ENCODE peak calls at places on chromosomes 11 and 22, in eight cellular contexts. Q is osteocyte; X is choroid plexus epithelial cell; K is CD4-positive, alpha-beta T cell; O is tibial artery; W is upper lobe of right lung; L is foreskin keratinocyte; J is GM12878. S is an unnamed sample.

GRCh38 chr11:17477084-17477333 is 364 bp upstream of the ABCC8 start:
- DNase-seq in W (no peak), X (no peak), J (no peak), O (no peak), K (no peak), Q (no peak), L (no peak), S (no peak)

GRCh38 chr11:17831228-17831627 is 96.6 kb downstream of the KCNC1 start:
- DNase-seq in J (no peak), O (no peak), L (no peak), Q (no peak), X (no peak), W (no peak), K (no peak), S (no peak)

GRCh38 chr22:35306350-35306967 is 6.8 kb downstream of the TOM1 start:
- DNase-seq in L (no peak), O (no peak), X (peak), K (no peak), W (peak), Q (peak), J (no peak), S (no peak)

GRCh38 chr22:23184100-23184763 is 3.9 kb downstream of the BCR start:
- DNase-seq in J (no peak), W (no peak), X (no peak), L (no peak), K (no peak), Q (no peak), O (no peak), S (no peak)

GRCh38 chr11:89416961-89417360 is 74.2 kb downstream of the NOX4 start:
- DNase-seq in W (no peak), Q (no peak), X (no peak), L (no peak), O (no peak), K (no peak), J (no peak), S (no peak)

GRCh38 chr22:45208993-45209838 is 31.5 kb downstream of the KIAA0930 start:
- DNase-seq in J (no peak), X (peak), K (peak), O (peak), W (no peak), Q (peak), L (peak), S (peak)

GRCh38 chr11:60942207-60942606 is 9.8 kb downstream of the SLC15A3 start:
- DNase-seq in K (no peak), Q (no peak), X (no peak), L (no peak), O (no peak), W (no peak), J (no peak), S (no peak)

GRCh38 chr11:93225642-93226041 is 27.9 kb upstream of the SLC36A4 start:
- DNase-seq in L (no peak), Q (no peak), J (no peak), W (no peak), K (no peak), O (no peak), X (peak), S (no peak)

GRCh38 chr11:116657842-116658825 is 114.7 kb downstream of the BUD13 start:
- DNase-seq in W (no peak), Q (no peak), L (no peak), K (no peak), J (no peak), O (no peak), X (no peak), S (no peak)

GRCh38 chr22:30665786-30666185 is 1.9 kb downstream of the DUSP18 start:
- DNase-seq in L (no peak), W (no peak), K (no peak), X (no peak), O (no peak), J (no peak), Q (no peak), S (no peak)

GRCh38 chr11:28815110-28815509 is 706.9 kb downstream of the METTL15 start:
- DNase-seq in O (no peak), K (no peak), L (peak), J (no peak), Q (no peak), X (no peak), W (no peak), S (no peak)

GRCh38 chr11:64073542-64073941 is 37.8 kb downstream of the FLRT1 start:
- DNase-seq in L (no peak), Q (no peak), O (no peak), K (no peak), W (no peak), X (no peak), J (no peak), S (no peak)
- TF ChIP-seq CTCF in L (no peak), Q (no peak), O (no peak), K (no peak), W (no peak), X (no peak), J (no peak), S (no peak)

GRCh38 chr22:50293441-50294318 is 13.8 kb downstream of the PLXNB2 start:
- DNase-seq in O (peak), L (peak), J (no peak), X (peak), Q (peak), K (no peak), W (peak), S (no peak)
- TF ChIP-seq CTCF in O (no peak), L (no peak), J (no peak), X (no peak), Q (peak), K (no peak), W (no peak), S (no peak)

DNA sequence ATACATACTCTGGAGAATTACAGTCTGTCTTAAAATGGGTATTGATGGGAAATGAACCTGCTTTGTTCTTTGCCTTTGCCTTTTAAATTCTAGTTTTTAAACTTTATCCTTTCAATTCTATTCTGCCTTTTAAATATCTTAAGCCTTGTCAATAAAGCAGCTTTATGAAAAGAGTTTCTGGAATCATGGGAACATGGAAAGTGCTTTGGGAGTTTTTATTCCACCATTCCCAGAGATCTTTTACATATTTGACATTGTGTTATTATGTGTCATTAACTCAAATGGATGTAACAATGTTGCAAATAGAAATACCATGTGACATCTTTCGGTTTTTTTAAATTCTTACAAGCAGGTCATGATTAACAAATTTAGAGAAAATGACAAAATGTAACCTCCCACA is 555.7 kb upstream of the ANO3 start:
- DNase-seq in J (no peak), X (no peak), Q (no peak), L (no peak), O (no peak), W (no peak), K (no peak), S (no peak)
- TF ChIP-seq CTCF in J (no peak), X (no peak), Q (no peak), L (no peak), O (no peak), W (no peak), K (no peak), S (no peak)

DNA sequence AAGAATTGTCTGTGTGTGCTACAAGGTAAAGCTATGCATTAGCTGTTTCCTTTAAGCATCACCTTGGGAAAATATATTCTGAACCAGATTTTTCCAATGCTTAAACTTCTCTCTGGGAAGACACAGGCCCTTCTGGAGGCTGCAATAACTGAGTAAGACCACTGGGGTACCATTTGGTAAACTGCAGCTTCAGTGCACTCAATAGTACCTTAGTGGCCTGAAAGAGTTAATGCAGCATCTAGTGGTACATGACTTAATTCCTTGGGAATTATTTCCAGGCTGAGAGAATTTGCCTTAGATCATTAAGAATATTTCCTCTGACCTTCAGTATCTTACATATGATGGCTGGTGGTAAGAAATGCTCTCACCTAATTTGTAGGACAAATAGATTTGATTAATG is 727.4 kb downstream of the DLG2 start:
- DNase-seq in X (peak), K (no peak), O (no peak), J (no peak), Q (no peak), W (no peak), L (no peak), S (no peak)
- TF ChIP-seq CTCF in X (peak), K (no peak), O (no peak), J (peak), Q (no peak), W (no peak), L (peak), S (peak)

DNA sequence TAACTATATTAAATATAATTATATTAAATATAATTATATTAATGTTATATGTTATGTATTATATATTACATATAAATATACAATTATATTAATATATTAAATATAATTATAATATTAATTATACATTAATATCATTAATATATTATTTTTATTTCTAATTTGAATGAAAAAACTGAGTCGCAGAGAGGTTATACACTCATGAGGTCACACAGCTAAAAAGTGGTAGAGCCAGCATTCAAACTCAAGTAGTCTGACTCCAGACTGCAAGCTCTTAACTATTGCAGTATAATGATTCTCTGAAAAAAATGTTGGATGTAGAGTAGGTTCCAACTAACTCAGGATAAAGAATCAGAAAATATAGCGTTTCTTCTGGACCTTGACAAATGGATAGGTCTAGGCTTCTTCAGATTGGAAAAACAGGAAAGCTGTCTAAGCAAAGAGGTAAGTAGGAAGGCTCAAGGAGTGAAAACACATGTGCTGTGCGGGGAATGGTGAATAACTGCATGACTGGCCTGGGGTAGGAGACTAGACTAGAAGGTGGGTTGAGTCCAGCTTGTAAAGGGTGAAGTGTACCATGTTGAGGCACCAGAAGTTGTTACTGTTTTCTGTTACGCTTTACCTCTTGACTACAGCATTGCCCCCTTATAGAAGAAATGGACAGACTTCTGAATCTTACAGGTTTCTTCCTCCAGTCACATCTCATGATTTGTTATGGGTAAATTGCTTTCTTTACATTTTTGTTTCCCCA is 80.3 kb downstream of the TRIM44 start:
- DNase-seq in O (no peak), W (no peak), X (no peak), Q (no peak), K (no peak), J (no peak), L (no peak), S (no peak)
- TF ChIP-seq CTCF in O (no peak), W (no peak), X (no peak), Q (no peak), K (no peak), J (no peak), L (no peak), S (no peak)

GRCh38 chr22:47634342-47634741 is 871.9 kb downstream of the TBC1D22A start:
- DNase-seq in Q (peak), K (no peak), J (no peak), O (no peak), X (no peak), L (no peak), W (peak), S (no peak)
- TF ChIP-seq CTCF in Q (no peak), K (no peak), J (no peak), O (no peak), X (no peak), L (no peak), W (no peak), S (no peak)

GRCh38 chr11:94753630-94754029 is 14.5 kb upstream of the AMOTL1 start:
- DNase-seq in X (no peak), W (no peak), L (peak), Q (no peak), O (no peak), K (no peak), J (no peak), S (no peak)

GRCh38 chr11:94754819-94755218 is 13.3 kb upstream of the AMOTL1 start:
- DNase-seq in Q (no peak), L (no peak), K (no peak), X (no peak), O (no peak), J (no peak), W (no peak), S (no peak)

GRCh38 chr11:94754335-94754734 is 13.8 kb upstream of the AMOTL1 start:
- DNase-seq in K (no peak), J (no peak), Q (no peak), X (no peak), L (no peak), O (no peak), W (no peak), S (no peak)

GRCh38 chr11:94757037-94757681 is 11.0 kb upstream of the AMOTL1 start:
- DNase-seq in O (no peak), X (no peak), Q (no peak), L (no peak), K (no peak), W (no peak), J (no peak), S (no peak)

DNA sequence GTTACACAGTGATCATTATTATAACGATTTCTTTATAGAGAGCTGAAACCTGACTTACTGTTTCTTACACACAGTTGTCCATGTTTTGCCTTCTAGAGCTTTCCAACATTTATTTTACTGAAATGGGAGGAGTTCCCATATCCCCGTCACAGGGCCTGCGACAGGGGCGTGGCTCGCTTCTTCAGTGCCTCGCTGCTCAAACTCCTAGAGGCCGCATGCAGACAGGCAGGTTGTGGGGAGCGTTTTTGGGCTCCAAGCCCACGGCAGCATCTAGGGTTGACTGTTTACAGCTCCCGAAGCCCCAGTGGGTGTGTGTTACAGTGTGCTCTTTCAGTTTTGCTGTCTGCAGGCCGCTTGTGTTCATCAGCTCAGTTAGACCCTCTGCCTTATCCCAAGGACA is 12.7 kb upstream of the AMOTL1 start:
- DNase-seq in Q (no peak), K (no peak), W (no peak), O (no peak), J (no peak), X (no peak), L (no peak), S (no peak)
- TF ChIP-seq CTCF in Q (no peak), K (no peak), W (no peak), O (no peak), J (no peak), X (no peak), L (no peak), S (no peak)

GRCh38 chr11:44078794-44079193 is 12.7 kb downstream of the ACCS start:
- DNase-seq in W (no peak), J (no peak), Q (no peak), X (no peak), O (no peak), K (no peak), L (no peak), S (no peak)
- TF ChIP-seq CTCF in W (no peak), J (no peak), Q (no peak), X (no peak), O (no peak), K (no peak), L (no peak), S (no peak)

GRCh38 chr11:100525635-100526034 is 161.5 kb upstream of the ARHGAP42 start:
- DNase-seq in L (no peak), X (peak), K (no peak), W (no peak), Q (no peak), J (no peak), O (no peak), S (no peak)
- TF ChIP-seq CTCF in L (peak), X (peak), K (no peak), W (no peak), Q (no peak), J (peak), O (no peak), S (peak)

GRCh38 chr11:1139441-1140066 is 18.2 kb upstream of the MUC5AC start:
- DNase-seq in L (no peak), J (no peak), O (no peak), X (peak), Q (no peak), W (no peak), K (no peak), S (no peak)

GRCh38 chr11:1138053-1138452 is 19.7 kb upstream of the MUC5AC start:
- DNase-seq in X (peak), L (peak), Q (no peak), W (no peak), J (no peak), O (no peak), K (no peak), S (no peak)

GRCh38 chr11:1146311-1146864 is 11.4 kb upstream of the MUC5AC start:
- DNase-seq in J (no peak), K (no peak), Q (peak), X (no peak), L (no peak), O (peak), W (peak), S (no peak)

GRCh38 chr11:1134848-1135445 is 22.8 kb upstream of the MUC5AC start:
- DNase-seq in X (no peak), K (no peak), W (no peak), Q (no peak), O (no peak), L (no peak), J (no peak), S (no peak)

GRCh38 chr11:1140642-1141490 is 16.9 kb upstream of the MUC5AC start:
- DNase-seq in J (no peak), L (no peak), K (no peak), W (no peak), O (peak), X (no peak), Q (peak), S (no peak)
- TF ChIP-seq CTCF in J (no peak), L (no peak), K (no peak), W (no peak), O (no peak), X (no peak), Q (no peak), S (no peak)

S was measured in neural crest cell.